ENCODE peak calls at places on chromosomes 6 and 20, in five cellular contexts. S is HCT116, Q is GM12878, C is HepG2, U is K562. Z is an unnamed sample.

GRCh38 chr20:32538526-32538918 is 46.6 kb downstream of the NOL4L start:
- DNase-seq in S (no peak), Q (no peak), C (no peak), U (no peak), Z (peak; percentile 70)

GRCh38 chr20:63006611-63007471 is at the start of gene BHLHE23:
- DNase-seq in S (no peak), Q (no peak), C (no peak), U (no peak), Z (peak; percentile 85)

GRCh38 chr6:37717836-37718251 is 20.2 kb upstream of the MDGA1 start:
- DNase-seq in S (no peak), Q (no peak), C (no peak), U (no peak), Z (no peak)

GRCh38 chr6:25832307-25832662 is 433 bp upstream of the SLC17A1 start:
- DNase-seq in S (no peak), Q (no peak), C (no peak), U (no peak), Z (no peak)

GRCh38 chr6:127582777-127583462 is 5.9 kb downstream of the C6orf58 start:
- DNase-seq in S (peak; percentile 58), Q (no peak), C (peak; percentile 6), U (no peak), Z (no peak)

GRCh38 chr20:61254881-61255589 is 3.0 kb downstream of the CDH4 start:
- DNase-seq in S (no peak), Q (no peak), C (no peak), U (no peak), Z (no peak)

GRCh38 chr6:167699141-167700036 is 127.3 kb upstream of the AFDN start:
- DNase-seq in S (no peak), Q (peak; percentile 27), C (no peak), U (no peak), Z (no peak)

GRCh38 chr6:163334264-163334663 is 80.3 kb upstream of the QKI start:
- DNase-seq in S (no peak), Q (no peak), C (no peak), U (no peak), Z (no peak)

GRCh38 chr6:14944593-14944992 is 301.3 kb upstream of the JARID2 start:
- DNase-seq in S (no peak), Q (no peak), C (no peak), U (no peak), Z (no peak)

GRCh38 chr6:9516207-9516606 is 898.7 kb downstream of the TFAP2A start:
- DNase-seq in S (peak; percentile 57), Q (no peak), C (no peak), U (no peak), Z (peak; percentile 15)

GRCh38 chr6:4645713-4646356 is 130.4 kb upstream of the CDYL start:
- DNase-seq in S (no peak), Q (no peak), C (no peak), U (peak; percentile 65), Z (peak; percentile 60)

GRCh38 chr6:139336488-139336887 is 38.0 kb downstream of the CITED2 start:
- DNase-seq in S (no peak), Q (no peak), C (no peak), U (no peak), Z (no peak)

GRCh38 chr6:89260310-89260709 is 43.2 kb upstream of the GABRR1 start:
- DNase-seq in S (no peak), Q (no peak), C (no peak), U (peak; percentile 66), Z (no peak)

GRCh38 chr20:45974896-45975565 is 3.0 kb upstream of the ZNF335 start:
- DNase-seq in S (no peak), Q (no peak), C (no peak), U (no peak), Z (no peak)

GRCh38 chr20:24753136-24753535 is 195.9 kb upstream of the CST7 start:
- DNase-seq in S (no peak), Q (no peak), C (no peak), U (no peak), Z (no peak)

GRCh38 chr20:62370807-62371587 is 3.9 kb upstream of the LAMA5 start:
- DNase-seq in S (no peak), Q (no peak), C (peak; percentile 74), U (no peak), Z (no peak)

GRCh38 chr20:1897486-1897885 is 2.3 kb downstream of the SIRPA start:
- DNase-seq in S (no peak), Q (no peak), C (no peak), U (no peak), Z (no peak)

GRCh38 chr20:4045741-4046140 is 30.4 kb upstream of the RNF24 start:
- DNase-seq in S (no peak), Q (no peak), C (no peak), U (no peak), Z (no peak)

GRCh38 chr6:168332020-168332419 is 12.4 kb upstream of the DACT2 start:
- DNase-seq in S (no peak), Q (no peak), C (no peak), U (no peak), Z (peak; percentile 69)

GRCh38 chr6:15384901-15385300 is 139.0 kb downstream of the JARID2 start:
- DNase-seq in S (no peak), Q (no peak), C (no peak), U (no peak), Z (no peak)

GRCh38 chr20:34907616-34908469 is 31.4 kb downstream of the ACSS2 start:
- DNase-seq in S (peak; percentile 90), Q (no peak), C (peak; percentile 26), U (no peak), Z (no peak)

GRCh38 chr6:108966855-108967755 is 118.9 kb downstream of the ARMC2 start:
- DNase-seq in S (peak; percentile 7), Q (no peak), C (peak; percentile 43), U (no peak), Z (peak; percentile 60)

GRCh38 chr6:137157601-137158000 is 15.8 kb downstream of the IL22RA2 start:
- DNase-seq in S (no peak), Q (no peak), C (no peak), U (peak; percentile 36), Z (no peak)

GRCh38 chr6:89452269-89452668 is 19.3 kb downstream of the ANKRD6 start:
- DNase-seq in S (no peak), Q (no peak), C (no peak), U (no peak), Z (no peak)

GRCh38 chr6:8904754-8905153 is 469.4 kb upstream of the SLC35B3 start:
- DNase-seq in S (no peak), Q (no peak), C (peak; percentile 10), U (no peak), Z (peak; percentile 70)

GRCh38 chr6:44404715-44405099 is 17.2 kb downstream of the CDC5L start:
- DNase-seq in S (no peak), Q (no peak), C (peak; percentile 68), U (no peak), Z (no peak)

DNA sequence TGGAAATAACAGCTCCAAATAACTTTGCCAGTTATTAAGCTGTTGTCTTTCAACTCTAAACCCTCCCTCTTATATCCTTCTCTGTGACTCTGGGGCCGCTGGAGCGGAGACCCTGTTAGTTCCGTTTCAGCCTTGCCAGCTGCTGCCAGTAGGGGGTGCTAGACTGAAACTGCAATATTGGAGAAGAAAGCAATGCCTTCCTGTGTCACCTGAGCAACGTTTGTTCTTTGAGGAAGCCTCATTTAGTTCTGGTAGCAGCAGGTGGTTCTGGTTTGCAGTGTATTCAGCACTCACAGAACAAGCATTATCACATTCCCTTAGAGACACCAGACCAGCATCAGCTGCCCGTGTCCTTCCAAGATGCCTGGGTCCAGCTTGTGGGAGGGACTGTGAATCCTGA is 22.9 kb upstream of the JAG1 start:
- DNase-seq in S (no peak), Q (no peak), C (peak; percentile 34), U (peak; percentile 18), Z (peak; percentile 75)
- TF ChIP-seq REST in S (no peak), Q (no peak), C (no peak), U (no peak), Z (no peak)

DNA sequence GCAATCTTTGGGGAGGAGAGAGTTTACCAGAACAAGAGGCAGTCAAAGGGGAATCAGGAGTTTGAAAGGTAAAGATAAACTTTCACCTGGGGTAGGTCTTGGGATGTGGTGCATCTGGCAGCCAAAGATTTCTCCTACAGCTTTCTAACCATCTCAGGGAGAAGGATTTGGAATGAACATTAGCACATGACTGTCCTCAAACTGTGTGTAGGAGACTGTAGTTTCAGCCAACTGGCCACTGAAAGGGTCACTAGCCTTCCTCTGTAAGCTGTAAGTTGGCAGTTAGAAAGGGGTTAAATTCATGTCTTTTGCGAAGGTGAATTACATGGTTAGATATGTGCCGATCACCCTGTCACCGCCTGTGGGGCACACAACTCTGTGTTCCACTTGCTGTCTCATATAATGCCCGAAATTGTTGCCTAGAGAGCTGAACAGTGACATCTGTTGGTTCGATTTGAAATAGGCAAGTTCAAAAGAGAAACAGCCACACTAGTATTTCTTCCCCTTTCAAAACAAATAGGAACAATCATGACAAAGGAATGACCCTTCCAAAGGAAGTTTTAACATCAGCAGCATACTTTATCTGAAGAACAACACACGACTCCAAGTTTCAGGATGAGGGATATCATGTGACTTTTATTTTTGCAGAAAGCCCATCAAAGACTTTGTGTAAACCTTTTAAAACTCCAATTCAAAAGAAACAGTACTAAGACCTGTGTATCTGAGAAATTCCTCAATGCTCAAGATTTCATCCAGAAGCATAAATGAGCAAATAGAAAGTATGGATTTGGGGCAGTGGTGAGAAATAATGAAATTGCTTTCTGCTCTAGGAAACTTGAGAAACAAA is 1.1 kb upstream of the OPN5 start:
- DNase-seq in S (peak; percentile 66), Q (no peak), C (peak; percentile 62), U (peak; percentile 42), Z (peak; percentile 79)
- TF ChIP-seq EZH2 in S (no peak), Q (no peak), C (no peak), U (no peak), Z (no peak)

GRCh38 chr6:143213977-143214376 is 153.3 kb downstream of the AIG1 start:
- DNase-seq in S (no peak), Q (no peak), C (no peak), U (no peak), Z (no peak)
- TF ChIP-seq REST in S (no peak), Q (no peak), C (no peak), U (no peak), Z (no peak)

DNA sequence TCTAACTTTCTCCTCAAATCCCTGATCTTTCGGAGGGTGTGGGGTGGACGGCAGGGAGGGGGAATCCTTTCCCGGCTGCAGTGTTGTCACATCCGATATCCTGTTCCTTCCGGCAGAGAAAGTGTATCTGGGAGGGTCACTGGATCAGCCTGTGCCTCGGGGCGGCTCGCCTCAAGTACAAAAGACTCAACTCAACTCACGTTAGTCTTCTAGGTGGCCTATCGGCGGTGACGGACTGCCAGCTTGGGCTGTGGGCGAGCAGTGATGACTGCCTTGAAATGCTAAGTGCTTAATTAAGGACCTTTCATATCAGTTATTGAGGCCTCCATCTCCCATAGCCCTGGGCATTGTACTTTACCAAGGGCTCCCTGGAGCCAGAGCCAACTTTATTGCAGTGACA is 127.3 kb upstream of the TFAP2D start:
- DNase-seq in S (no peak), Q (no peak), C (no peak), U (no peak), Z (peak; percentile 22)
- TF ChIP-seq EZH2 in S (no peak), Q (no peak), C (no peak), U (no peak), Z (no peak)

DNA sequence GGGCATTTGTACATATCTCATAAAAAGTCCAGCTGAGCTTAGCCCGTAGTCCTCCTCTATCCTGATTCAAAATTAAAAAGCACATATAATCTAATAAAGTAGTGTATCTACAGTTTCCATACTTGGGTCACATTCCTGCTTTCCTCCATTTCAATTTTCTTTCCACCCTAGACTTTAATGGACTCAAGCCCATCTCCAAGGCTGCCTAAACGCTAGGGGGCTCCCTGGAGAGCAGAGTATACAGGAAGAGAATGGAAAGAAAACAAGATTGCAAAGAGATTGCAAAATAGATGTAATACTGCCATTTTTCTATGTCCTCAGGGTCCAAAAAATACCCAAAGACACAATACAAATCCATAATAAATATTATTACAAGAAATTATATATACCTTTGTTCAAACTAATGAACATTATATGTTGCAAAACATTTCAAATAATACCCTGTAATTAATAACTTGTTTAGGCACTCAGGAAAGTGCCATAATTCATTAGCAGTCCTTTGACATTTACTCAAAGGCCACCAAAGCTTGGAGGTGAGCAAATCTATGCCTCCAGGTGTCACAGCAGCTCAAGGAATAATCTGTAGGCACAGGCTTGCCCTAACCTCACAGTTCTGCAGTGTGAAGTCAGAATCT is 2.4 kb upstream of the MCM3 start:
- DNase-seq in S (peak; percentile 63), Q (no peak), C (peak; percentile 89), U (peak; percentile 72), Z (peak; percentile 85)
- TF ChIP-seq REST in S (no peak), Q (no peak), C (no peak), U (no peak), Z (no peak)

Z was measured in GM23338.